ENCODE peak calls at places on chromosome 18, in seven cellular contexts. H, C, Y, R, L, M and E are unnamed samples.
A peak's percentile ranks its signal among the peaks of the same experiment; 100 is the strongest.

GRCh38 chr18:10230072-10230471 is 224.4 kb upstream of the APCDD1 start:
- DNase-seq in H (no peak), C (no peak), Y (no peak), R (no peak), L (no peak), M (peak; percentile 95), E (no peak)

GRCh38 chr18:48007955-48008701 is 77.7 kb upstream of the SMAD2 start:
- DNase-seq in H (peak; percentile 78), C (peak; percentile 90), Y (no peak), R (peak; percentile 77), L (no peak), M (peak; percentile 59), E (peak; percentile 42)

GRCh38 chr18:12076424-12077140 is 17.1 kb upstream of the ANKRD62 start:
- DNase-seq in H (peak; percentile 28), C (peak; percentile 71), Y (no peak), R (no peak), L (no peak), M (peak; percentile 54), E (no peak)

GRCh38 chr18:9792565-9793226 is 84.6 kb downstream of the RAB31 start:
- DNase-seq in H (no peak), C (no peak), Y (no peak), R (no peak), L (no peak), M (no peak), E (no peak)

GRCh38 chr18:2656237-2657042 is 914 bp downstream of the SMCHD1 start:
- DNase-seq in H (peak; percentile 72), C (peak; percentile 84), Y (peak; percentile 47), R (peak; percentile 79), L (no peak), M (peak; percentile 53), E (peak; percentile 70)

GRCh38 chr18:33593261-33593660 is 15.2 kb downstream of the ASXL3 start:
- DNase-seq in H (no peak), C (no peak), Y (no peak), R (no peak), L (no peak), M (peak; percentile 26), E (no peak)

GRCh38 chr18:8142131-8142711 is 467.0 kb upstream of the RAB12 start:
- DNase-seq in H (no peak), C (no peak), Y (no peak), R (no peak), L (no peak), M (peak; percentile 65), E (no peak)

GRCh38 chr18:63683152-63683551 is 19.6 kb upstream of the SERPINB11 start:
- DNase-seq in H (no peak), C (no peak), Y (no peak), R (no peak), L (no peak), M (peak; percentile 80), E (no peak)

GRCh38 chr18:58391113-58391892 is 237.6 kb downstream of the ALPK2 start:
- DNase-seq in H (no peak), C (no peak), Y (no peak), R (no peak), L (no peak), M (no peak), E (no peak)

GRCh38 chr18:10353791-10354190 is 100.6 kb upstream of the APCDD1 start:
- DNase-seq in H (no peak), C (no peak), Y (no peak), R (no peak), L (no peak), M (peak; percentile 94), E (no peak)

GRCh38 chr18:59459352-59460059 is 100.4 kb upstream of the LMAN1 start:
- DNase-seq in H (no peak), C (no peak), Y (no peak), R (no peak), L (no peak), M (peak; percentile 50), E (no peak)

GRCh38 chr18:21682276-21683051 is 22.1 kb downstream of the ABHD3 start:
- DNase-seq in H (no peak), C (no peak), Y (no peak), R (no peak), L (no peak), M (peak; percentile 79), E (peak; percentile 24)

GRCh38 chr18:35393716-35394115 is 16.6 kb upstream of the ZNF396 start:
- DNase-seq in H (no peak), C (no peak), Y (no peak), R (no peak), L (no peak), M (no peak), E (no peak)

GRCh38 chr18:35409921-35410320 is 32.8 kb upstream of the ZNF396 start:
- DNase-seq in H (no peak), C (no peak), Y (no peak), R (no peak), L (no peak), M (no peak), E (no peak)

GRCh38 chr18:61085036-61085435 is 248.2 kb upstream of the CDH20 start:
- DNase-seq in H (no peak), C (no peak), Y (no peak), R (no peak), L (no peak), M (no peak), E (no peak)

GRCh38 chr18:56836173-56836572 is 185.0 kb downstream of the WDR7 start:
- DNase-seq in H (no peak), C (no peak), Y (no peak), R (no peak), L (no peak), M (no peak), E (no peak)

GRCh38 chr18:72868666-72869661 is 1.2 kb upstream of the NETO1 start:
- DNase-seq in H (no peak), C (no peak), Y (no peak), R (no peak), L (no peak), M (no peak), E (no peak)

GRCh38 chr18:70310560-70311320 is 21.9 kb downstream of the SOCS6 start:
- DNase-seq in H (no peak), C (no peak), Y (no peak), R (no peak), L (no peak), M (no peak), E (no peak)

GRCh38 chr18:29838556-29838955 is 1204.0 kb downstream of the DSC3 start:
- DNase-seq in H (no peak), C (no peak), Y (no peak), R (no peak), L (no peak), M (no peak), E (no peak)

GRCh38 chr18:777021-777420 is 35.0 kb downstream of the YES1 start:
- DNase-seq in H (no peak), C (no peak), Y (no peak), R (no peak), L (no peak), M (peak; percentile 46), E (no peak)

GRCh38 chr18:79380816-79381806 is 14.6 kb upstream of the NFATC1 start:
- DNase-seq in H (no peak), C (peak; percentile 93), Y (peak; percentile 67), R (peak; percentile 65), L (no peak), M (peak; percentile 13), E (peak; percentile 56)

GRCh38 chr18:11004951-11005350 is 144.4 kb downstream of the PIEZO2 start:
- DNase-seq in H (no peak), C (no peak), Y (no peak), R (no peak), L (no peak), M (no peak), E (no peak)

GRCh38 chr18:36420826-36421225 is 123.3 kb downstream of the FHOD3 start:
- DNase-seq in H (no peak), C (no peak), Y (no peak), R (no peak), L (no peak), M (peak; percentile 69), E (no peak)

GRCh38 chr18:40607741-40608140 is 1347.3 kb upstream of the PIK3C3 start:
- DNase-seq in H (no peak), C (no peak), Y (no peak), R (no peak), L (no peak), M (no peak), E (no peak)

GRCh38 chr18:9092665-9093064 is 9.8 kb upstream of the NDUFV2 start:
- DNase-seq in H (no peak), C (no peak), Y (no peak), R (no peak), L (no peak), M (no peak), E (no peak)

DNA sequence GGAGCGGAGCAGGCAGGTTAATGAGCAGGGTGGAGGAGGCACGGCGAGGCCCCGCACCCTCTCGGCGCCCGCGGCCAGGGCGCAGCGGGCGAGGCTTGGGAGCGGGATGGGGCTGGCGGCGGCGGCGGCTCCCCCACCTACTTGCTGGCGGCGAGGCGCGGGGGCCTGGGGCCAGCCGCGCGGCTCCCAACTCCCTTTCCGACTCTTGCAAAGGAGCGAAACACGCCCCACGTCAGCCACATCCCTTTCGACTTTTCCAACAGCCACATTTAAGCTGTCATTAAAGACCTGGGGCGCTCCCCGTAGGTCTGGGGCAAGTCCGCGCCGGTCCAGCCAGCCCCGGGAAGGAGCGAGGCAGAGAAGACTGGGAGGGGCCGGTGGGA is 741 bp upstream of the KCTD1 start:
- DNase-seq in H (no peak), C (no peak), Y (peak; percentile 28), R (peak; percentile 39), L (no peak), M (peak; percentile 65), E (no peak)
- H3K27ac ChIP-seq in H (peak overlapping the region; percentile 70), C (no peak overlapping the region), Y (peak overlapping the region; percentile 85), R (peak overlapping the region; percentile 39), L (peak overlapping the region; percentile 67), M (no peak overlapping the region), E (no peak overlapping the region)

GRCh38 chr18:23077493-23078256 is 57.6 kb upstream of the CABLES1 start:
- DNase-seq in H (no peak), C (no peak), Y (no peak), R (no peak), L (no peak), M (no peak), E (no peak)

GRCh38 chr18:23069481-23069880 is 65.8 kb upstream of the CABLES1 start:
- DNase-seq in H (no peak), C (no peak), Y (no peak), R (no peak), L (no peak), M (no peak), E (peak; percentile 68)

GRCh38 chr18:23071285-23071684 is 64.0 kb upstream of the CABLES1 start:
- DNase-seq in H (peak; percentile 36), C (no peak), Y (peak; percentile 40), R (peak; percentile 74), L (no peak), M (peak; percentile 36), E (peak; percentile 87)

GRCh38 chr18:23072079-23072478 is 63.2 kb upstream of the CABLES1 start:
- DNase-seq in H (no peak), C (no peak), Y (no peak), R (no peak), L (no peak), M (no peak), E (no peak)

GRCh38 chr18:23073996-23074606 is 61.2 kb upstream of the CABLES1 start:
- DNase-seq in H (no peak), C (no peak), Y (no peak), R (no peak), L (no peak), M (no peak), E (no peak)
- H3K4me1 ChIP-seq in H (no peaks in the 10 kb centered on the region), C (no peaks in the 10 kb centered on the region), Y (peaks cover 7% of the 10 kb centered on the region), R (peaks cover 33% of the 10 kb centered on the region), L (peaks cover 9% of the 10 kb centered on the region), M (no peaks in the 10 kb centered on the region), E (peaks cover 39% of the 10 kb centered on the region)

GRCh38 chr18:68803371-68803770 is 5.5 kb downstream of the CCDC102B start:
- DNase-seq in H (peak; percentile 90), C (no peak), Y (peak; percentile 77), R (peak; percentile 62), L (no peak), M (peak; percentile 90), E (no peak)
- H3K27me3 ChIP-seq in H (no peaks in the 10 kb centered on the region), C (no peaks in the 10 kb centered on the region), Y (no peaks in the 10 kb centered on the region), R (no peaks in the 10 kb centered on the region), L (no peaks in the 10 kb centered on the region), M (no peaks in the 10 kb centered on the region), E (no peaks in the 10 kb centered on the region)

GRCh38 chr18:49362431-49362830 is 98.0 kb downstream of the DYM start:
- DNase-seq in H (no peak), C (no peak), Y (no peak), R (no peak), L (no peak), M (peak; percentile 8), E (no peak)
- H3K27ac ChIP-seq in H (no peak overlapping the region), C (no peak overlapping the region), Y (no peak overlapping the region), R (no peak overlapping the region), L (no peak overlapping the region), M (no peak overlapping the region), E (no peak overlapping the region)